ENCODE peak calls at places on chromosomes 1 and 21, in eight cellular contexts. One of them, this sample, is unnamed.

GRCh38 chr1:8364528-8365442 is 46.9 kb downstream of the SLC45A1 start:
- DNase-seq in brain microvascular endothelial cell: no peak
- DNase-seq in cardiac muscle cell: no peak
- DNase-seq in G401: no peak
- DNase-seq in naive B cell: no peak
- DNase-seq in K562: no peak
- DNase-seq in left ventricle myocardium superior: peak; percentile 82
- DNase-seq in stimulated activated CD4-positive, alpha-beta T cell treated with anti-CD3 and anti-CD28 coated beads, Interleukin-4, amount 100 ng/mL, for 48 hours: no peak
- DNase-seq in this sample: no peak

GRCh38 chr1:150808134-150808533 is at the start of gene CTSK:
- DNase-seq in brain microvascular endothelial cell: no peak
- DNase-seq in cardiac muscle cell: peak; percentile 47
- DNase-seq in G401: peak; percentile 44
- DNase-seq in naive B cell: no peak
- DNase-seq in K562: no peak
- DNase-seq in left ventricle myocardium superior: no peak
- DNase-seq in stimulated activated CD4-positive, alpha-beta T cell treated with anti-CD3 and anti-CD28 coated beads, Interleukin-4, amount 100 ng/mL, for 48 hours: no peak
- DNase-seq in this sample: no peak

GRCh38 chr1:31064685-31065309 is 720 bp downstream of the PUM1 start:
- DNase-seq in brain microvascular endothelial cell: no peak
- DNase-seq in cardiac muscle cell: peak; percentile 38
- DNase-seq in G401: no peak
- DNase-seq in naive B cell: no peak
- DNase-seq in K562: peak; percentile 59
- DNase-seq in left ventricle myocardium superior: peak; percentile 38
- DNase-seq in stimulated activated CD4-positive, alpha-beta T cell treated with anti-CD3 and anti-CD28 coated beads, Interleukin-4, amount 100 ng/mL, for 48 hours: peak; percentile 8
- DNase-seq in this sample: peak; percentile 74

GRCh38 chr1:119012383-119012782 is 24.2 kb upstream of the TBX15 start:
- DNase-seq in brain microvascular endothelial cell: no peak
- DNase-seq in cardiac muscle cell: no peak
- DNase-seq in G401: no peak
- DNase-seq in naive B cell: no peak
- DNase-seq in K562: no peak
- DNase-seq in left ventricle myocardium superior: no peak
- DNase-seq in stimulated activated CD4-positive, alpha-beta T cell treated with anti-CD3 and anti-CD28 coated beads, Interleukin-4, amount 100 ng/mL, for 48 hours: no peak
- DNase-seq in this sample: no peak

GRCh38 chr1:203480525-203481084 is 5.0 kb downstream of the PRELP start:
- DNase-seq in brain microvascular endothelial cell: peak; percentile 40
- DNase-seq in cardiac muscle cell: peak; percentile 95
- DNase-seq in G401: peak; percentile 56
- DNase-seq in naive B cell: peak; percentile 9
- DNase-seq in K562: peak; percentile 66
- DNase-seq in left ventricle myocardium superior: peak; percentile 74
- DNase-seq in stimulated activated CD4-positive, alpha-beta T cell treated with anti-CD3 and anti-CD28 coated beads, Interleukin-4, amount 100 ng/mL, for 48 hours: peak; percentile 38
- DNase-seq in this sample: peak; percentile 28

GRCh38 chr21:27423906-27424595 is 457.2 kb upstream of the ADAMTS5 start:
- DNase-seq in brain microvascular endothelial cell: peak; percentile 67
- DNase-seq in cardiac muscle cell: peak; percentile 74
- DNase-seq in G401: no peak
- DNase-seq in naive B cell: no peak
- DNase-seq in K562: no peak
- DNase-seq in left ventricle myocardium superior: no peak
- DNase-seq in stimulated activated CD4-positive, alpha-beta T cell treated with anti-CD3 and anti-CD28 coated beads, Interleukin-4, amount 100 ng/mL, for 48 hours: no peak
- DNase-seq in this sample: peak; percentile 28

GRCh38 chr1:66931548-66932124 is 6.8 kb downstream of the MIER1 start:
- DNase-seq in brain microvascular endothelial cell: no peak
- DNase-seq in cardiac muscle cell: no peak
- DNase-seq in G401: no peak
- DNase-seq in naive B cell: no peak
- DNase-seq in K562: no peak
- DNase-seq in left ventricle myocardium superior: no peak
- DNase-seq in stimulated activated CD4-positive, alpha-beta T cell treated with anti-CD3 and anti-CD28 coated beads, Interleukin-4, amount 100 ng/mL, for 48 hours: no peak
- DNase-seq in this sample: peak; percentile 59

GRCh38 chr1:68198752-68199151 is 33.6 kb downstream of the WLS start:
- DNase-seq in brain microvascular endothelial cell: no peak
- DNase-seq in cardiac muscle cell: no peak
- DNase-seq in G401: no peak
- DNase-seq in naive B cell: no peak
- DNase-seq in K562: no peak
- DNase-seq in left ventricle myocardium superior: no peak
- DNase-seq in stimulated activated CD4-positive, alpha-beta T cell treated with anti-CD3 and anti-CD28 coated beads, Interleukin-4, amount 100 ng/mL, for 48 hours: no peak
- DNase-seq in this sample: no peak

GRCh38 chr1:7390604-7391000 is 380.5 kb upstream of the VAMP3 start:
- DNase-seq in brain microvascular endothelial cell: no peak
- DNase-seq in cardiac muscle cell: no peak
- DNase-seq in G401: no peak
- DNase-seq in naive B cell: no peak
- DNase-seq in K562: no peak
- DNase-seq in left ventricle myocardium superior: no peak
- DNase-seq in stimulated activated CD4-positive, alpha-beta T cell treated with anti-CD3 and anti-CD28 coated beads, Interleukin-4, amount 100 ng/mL, for 48 hours: no peak
- DNase-seq in this sample: no peak

GRCh38 chr1:116628448-116628847 is 39.1 kb downstream of the IGSF3 start:
- DNase-seq in brain microvascular endothelial cell: no peak
- DNase-seq in cardiac muscle cell: no peak
- DNase-seq in G401: no peak
- DNase-seq in naive B cell: peak; percentile 35
- DNase-seq in K562: no peak
- DNase-seq in left ventricle myocardium superior: no peak
- DNase-seq in stimulated activated CD4-positive, alpha-beta T cell treated with anti-CD3 and anti-CD28 coated beads, Interleukin-4, amount 100 ng/mL, for 48 hours: no peak
- DNase-seq in this sample: no peak

GRCh38 chr1:32180186-32181060 is 948 bp downstream of the TXLNA start:
- DNase-seq in brain microvascular endothelial cell: peak; percentile 29
- DNase-seq in cardiac muscle cell: peak; percentile 68
- DNase-seq in G401: peak; percentile 38
- DNase-seq in naive B cell: no peak
- DNase-seq in K562: peak; percentile 56
- DNase-seq in left ventricle myocardium superior: peak; percentile 61
- DNase-seq in stimulated activated CD4-positive, alpha-beta T cell treated with anti-CD3 and anti-CD28 coated beads, Interleukin-4, amount 100 ng/mL, for 48 hours: peak; percentile 30
- DNase-seq in this sample: peak; percentile 64

GRCh38 chr21:21612446-21612845 is 614.2 kb downstream of the NCAM2 start:
- DNase-seq in brain microvascular endothelial cell: peak; percentile 37
- DNase-seq in cardiac muscle cell: peak; percentile 93
- DNase-seq in G401: no peak
- DNase-seq in naive B cell: no peak
- DNase-seq in K562: no peak
- DNase-seq in left ventricle myocardium superior: no peak
- DNase-seq in stimulated activated CD4-positive, alpha-beta T cell treated with anti-CD3 and anti-CD28 coated beads, Interleukin-4, amount 100 ng/mL, for 48 hours: no peak
- DNase-seq in this sample: peak; percentile 30

GRCh38 chr1:202106340-202107284 is 16.1 kb upstream of the GPR37L1 start:
- DNase-seq in brain microvascular endothelial cell: no peak
- DNase-seq in cardiac muscle cell: no peak
- DNase-seq in G401: no peak
- DNase-seq in naive B cell: no peak
- DNase-seq in K562: peak; percentile 83
- DNase-seq in left ventricle myocardium superior: no peak
- DNase-seq in stimulated activated CD4-positive, alpha-beta T cell treated with anti-CD3 and anti-CD28 coated beads, Interleukin-4, amount 100 ng/mL, for 48 hours: no peak
- DNase-seq in this sample: no peak

GRCh38 chr1:234246638-234247116 is 126.6 kb upstream of the COA6 start:
- DNase-seq in brain microvascular endothelial cell: no peak
- DNase-seq in cardiac muscle cell: no peak
- DNase-seq in G401: no peak
- DNase-seq in naive B cell: no peak
- DNase-seq in K562: no peak
- DNase-seq in left ventricle myocardium superior: no peak
- DNase-seq in stimulated activated CD4-positive, alpha-beta T cell treated with anti-CD3 and anti-CD28 coated beads, Interleukin-4, amount 100 ng/mL, for 48 hours: no peak
- DNase-seq in this sample: no peak

GRCh38 chr1:71015745-71016144 is 31.9 kb downstream of the PTGER3 start:
- DNase-seq in brain microvascular endothelial cell: no peak
- DNase-seq in cardiac muscle cell: no peak
- DNase-seq in G401: no peak
- DNase-seq in naive B cell: no peak
- DNase-seq in K562: no peak
- DNase-seq in left ventricle myocardium superior: no peak
- DNase-seq in stimulated activated CD4-positive, alpha-beta T cell treated with anti-CD3 and anti-CD28 coated beads, Interleukin-4, amount 100 ng/mL, for 48 hours: no peak
- DNase-seq in this sample: no peak

GRCh38 chr1:221166162-221166500 is 286.9 kb downstream of the HLX start:
- DNase-seq in brain microvascular endothelial cell: no peak
- DNase-seq in cardiac muscle cell: no peak
- DNase-seq in G401: no peak
- DNase-seq in naive B cell: no peak
- DNase-seq in K562: no peak
- DNase-seq in left ventricle myocardium superior: no peak
- DNase-seq in stimulated activated CD4-positive, alpha-beta T cell treated with anti-CD3 and anti-CD28 coated beads, Interleukin-4, amount 100 ng/mL, for 48 hours: no peak
- DNase-seq in this sample: no peak

GRCh38 chr1:20405893-20406604 is 80.0 kb downstream of the CAMK2N1 start:
- DNase-seq in brain microvascular endothelial cell: peak; percentile 27
- DNase-seq in cardiac muscle cell: peak; percentile 81
- DNase-seq in G401: no peak
- DNase-seq in naive B cell: no peak
- DNase-seq in K562: no peak
- DNase-seq in left ventricle myocardium superior: no peak
- DNase-seq in stimulated activated CD4-positive, alpha-beta T cell treated with anti-CD3 and anti-CD28 coated beads, Interleukin-4, amount 100 ng/mL, for 48 hours: no peak
- DNase-seq in this sample: no peak

GRCh38 chr1:38009088-38009840 is 3.3 kb upstream of the UTP11 start:
- DNase-seq in brain microvascular endothelial cell: peak; percentile 93
- DNase-seq in cardiac muscle cell: peak; percentile 81
- DNase-seq in G401: no peak
- DNase-seq in naive B cell: no peak
- DNase-seq in K562: peak; percentile 95
- DNase-seq in left ventricle myocardium superior: no peak
- DNase-seq in stimulated activated CD4-positive, alpha-beta T cell treated with anti-CD3 and anti-CD28 coated beads, Interleukin-4, amount 100 ng/mL, for 48 hours: no peak
- DNase-seq in this sample: peak; percentile 74

GRCh38 chr1:169707917-169708604 is 3.4 kb downstream of the SELL start:
- DNase-seq in brain microvascular endothelial cell: no peak
- DNase-seq in cardiac muscle cell: no peak
- DNase-seq in G401: no peak
- DNase-seq in naive B cell: no peak
- DNase-seq in K562: no peak
- DNase-seq in left ventricle myocardium superior: no peak
- DNase-seq in stimulated activated CD4-positive, alpha-beta T cell treated with anti-CD3 and anti-CD28 coated beads, Interleukin-4, amount 100 ng/mL, for 48 hours: no peak
- DNase-seq in this sample: no peak